ENCODE peak calls at places on chromosomes 11 and 22, in four cellular contexts. I is SK-N-SH, D is WTC11, B is GM12878. J is an unnamed sample.

GRCh38 chr11:61966673-61967176 is 709 bp downstream of the FTH1 start:
- DNase-seq in I (peak), B (no peak), D (no peak), J (peak)

GRCh38 chr11:117020287-117020686 is 77.9 kb downstream of the SIK3 start:
- DNase-seq in D (no peak), I (no peak), B (peak), J (no peak)

GRCh38 chr22:24810043-24810749 is 4.2 kb downstream of the SGSM1 start:
- DNase-seq in D (no peak), I (peak), B (no peak), J (no peak)

GRCh38 chr22:49855491-49855911 is 1.9 kb downstream of the ZBED4 start:
- DNase-seq in D (no peak), I (no peak), B (no peak), J (no peak)

GRCh38 chr11:119671048-119671447 is 58.0 kb downstream of the NECTIN1 start:
- DNase-seq in D (no peak), B (no peak), I (peak), J (no peak)

GRCh38 chr22:20127869-20128618 is 3.6 kb upstream of the ZDHHC8 start:
- DNase-seq in D (no peak), I (no peak), B (no peak), J (no peak)

GRCh38 chr11:96259053-96259837 is 83.8 kb downstream of the MAML2 start:
- DNase-seq in I (no peak), B (no peak), D (no peak), J (no peak)

GRCh38 chr22:45768490-45768889 is 96.9 kb downstream of the ATXN10 start:
- DNase-seq in I (no peak), B (no peak), D (no peak), J (no peak)

GRCh38 chr11:3911908-3912505 is 56.5 kb downstream of the STIM1 start:
- DNase-seq in I (no peak), B (no peak), D (no peak), J (no peak)

GRCh38 chr22:28822930-28823481 is 22.6 kb upstream of the XBP1 start:
- DNase-seq in D (no peak), B (no peak), I (no peak), J (no peak)

GRCh38 chr11:77144196-77144853 is 16.3 kb downstream of the MYO7A start:
- DNase-seq in I (no peak), D (no peak), B (no peak), J (no peak)

GRCh38 chr11:16086229-16086628 is 270.1 kb downstream of the SOX6 start:
- DNase-seq in B (no peak), I (peak), D (peak), J (no peak)

GRCh38 chr11:60357771-60358170 is 20.6 kb upstream of the MS4A7 start:
- DNase-seq in I (no peak), D (no peak), B (no peak), J (no peak)

GRCh38 chr22:46067159-46068111 is 82.9 kb upstream of the PPARA start:
- DNase-seq in B (no peak), I (no peak), D (peak), J (no peak)

GRCh38 chr22:17695986-17696385 is 57.4 kb downstream of the BCL2L13 start:
- DNase-seq in B (no peak), D (no peak), I (no peak), J (no peak)

GRCh38 chr11:132111781-132112380 is 741.5 kb downstream of the NTM start:
- DNase-seq in D (no peak), B (no peak), I (no peak), J (no peak)

GRCh38 chr22:18997306-18997924 is 61.3 kb upstream of the PRODH start:
- DNase-seq in I (no peak), D (no peak), B (no peak), J (no peak)

GRCh38 chr22:18998998-18999397 is 62.9 kb upstream of the PRODH start:
- DNase-seq in B (no peak), D (peak), I (no peak), J (peak)

GRCh38 chr22:18999416-18999815 is 63.3 kb upstream of the PRODH start:
- DNase-seq in B (no peak), I (no peak), D (no peak), J (no peak)

GRCh38 chr22:18996376-18996900 is 60.3 kb upstream of the PRODH start:
- DNase-seq in I (no peak), B (no peak), D (no peak), J (no peak)

GRCh38 chr22:18997925-18998315 is 61.8 kb upstream of the PRODH start:
- DNase-seq in B (no peak), I (no peak), D (no peak), J (peak)
- TF ChIP-seq USF1 in B (no peak), I (no peak), D (no peak), J (no peak)

GRCh38 chr11:43942651-43943356 is 367 bp downstream of the C11orf96 start:
- DNase-seq in D (peak), I (peak), B (no peak), J (peak)
- TF ChIP-seq USF1 in D (no peak), I (no peak), B (no peak), J (no peak)

GRCh38 chr11:124646148-124646547 is 23.5 kb downstream of the TBRG1 start:
- DNase-seq in D (no peak), I (no peak), B (no peak), J (no peak)
- TF ChIP-seq USF1 in D (no peak), I (no peak), B (no peak), J (no peak)

GRCh38 chr22:38448945-38449745 is 5.9 kb downstream of the KCNJ4 start:
- DNase-seq in D (no peak), I (no peak), B (no peak), J (no peak)
- TF ChIP-seq USF1 in D (no peak), I (no peak), B (no peak), J (no peak)

DNA sequence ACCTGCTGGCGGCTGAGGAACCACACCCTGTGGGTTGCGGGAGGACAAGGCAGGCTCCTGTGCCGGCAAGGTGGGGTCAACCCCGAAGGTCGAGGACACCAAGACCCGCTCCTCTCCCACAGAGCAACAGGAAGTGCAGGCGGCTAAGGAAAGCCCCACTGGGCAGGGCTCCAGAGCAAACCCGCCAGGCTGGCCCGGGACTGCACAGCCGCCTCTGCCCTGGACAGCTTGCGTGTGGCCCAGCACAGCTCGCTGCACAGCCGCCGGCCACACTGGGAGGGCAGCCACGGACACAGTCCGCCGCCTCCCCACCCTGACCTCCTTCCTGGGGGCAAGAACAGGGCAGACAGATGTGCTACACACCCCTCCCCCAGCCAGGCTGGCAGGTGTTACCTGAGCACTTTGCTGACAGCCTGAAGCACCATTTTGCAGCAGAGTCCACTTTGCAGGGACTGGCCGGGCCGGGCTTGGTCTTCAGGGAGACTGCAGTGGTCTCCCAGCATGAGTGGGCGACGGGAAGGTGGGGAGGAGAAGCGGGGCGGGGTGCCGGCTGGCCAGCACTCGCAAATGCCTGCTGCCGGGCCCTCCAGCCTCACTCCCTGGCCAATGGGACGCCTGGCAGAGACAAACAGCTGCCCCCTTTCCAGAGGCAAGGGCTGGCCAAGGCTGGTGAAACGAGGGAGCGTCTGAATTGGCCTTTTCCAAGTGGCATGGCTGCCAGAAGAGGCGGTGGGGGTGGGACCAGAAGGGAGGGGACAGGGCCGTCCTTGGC is at the start of gene MOB2:
- DNase-seq in I (no peak), B (no peak), D (peak), J (no peak)
- TF ChIP-seq USF1 in I (no peak), B (no peak), D (no peak), J (no peak)

GRCh38 chr11:64152841-64153691 is 12.8 kb downstream of the MACROD1 start:
- DNase-seq in I (peak), B (no peak), D (peak), J (peak)
- TF ChIP-seq USF1 in I (no peak), B (no peak), D (no peak), J (no peak)

GRCh38 chr11:128735935-128736610 is 42.2 kb downstream of the FLI1 start:
- DNase-seq in D (no peak), B (no peak), I (no peak), J (no peak)

GRCh38 chr11:128733440-128734115 is 39.7 kb downstream of the FLI1 start:
- DNase-seq in I (peak), B (no peak), D (peak), J (no peak)

GRCh38 chr11:128732471-128733277 is 38.8 kb downstream of the FLI1 start:
- DNase-seq in B (peak), I (no peak), D (no peak), J (no peak)

GRCh38 chr11:128737704-128738103 is 43.8 kb downstream of the FLI1 start:
- DNase-seq in B (no peak), D (no peak), I (no peak), J (no peak)

DNA sequence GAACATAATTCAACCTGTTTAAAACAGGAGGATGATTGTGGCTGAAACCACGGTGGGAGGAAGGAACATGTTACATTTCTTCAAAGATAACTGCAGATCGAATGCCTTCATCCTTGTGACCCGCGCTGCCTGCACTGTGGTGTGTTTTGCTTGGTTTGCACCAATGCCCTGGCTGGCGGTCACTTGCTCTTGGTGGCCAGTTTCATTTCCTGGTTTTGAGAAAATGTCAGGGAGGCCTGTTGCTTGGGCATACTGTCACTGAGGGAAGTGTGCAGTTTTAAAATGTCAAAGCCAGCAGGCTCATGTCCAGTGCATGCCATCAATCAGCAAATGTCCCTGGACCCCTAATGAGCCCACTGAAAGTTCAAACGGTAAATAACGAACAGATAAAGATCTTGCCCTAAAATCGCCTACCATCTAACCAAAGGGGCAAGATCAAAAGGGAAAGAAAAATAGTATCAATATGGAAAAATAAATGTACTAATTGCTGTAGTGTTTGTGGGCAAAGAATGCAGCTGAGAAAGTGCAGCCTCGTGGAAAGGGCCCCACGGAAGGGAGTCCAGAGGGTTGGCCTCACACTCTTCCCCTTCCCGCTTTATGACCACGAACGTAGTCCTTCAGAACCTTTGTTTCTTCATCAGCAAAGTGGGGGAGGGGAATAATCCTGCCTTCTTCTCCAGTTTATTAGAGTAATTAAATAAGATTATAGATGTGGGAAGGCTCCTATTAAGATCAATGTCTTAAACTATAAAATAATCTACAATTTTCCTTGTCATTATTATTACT is 40.8 kb downstream of the FLI1 start:
- DNase-seq in I (no peak), B (no peak), D (no peak), J (no peak)
- TF ChIP-seq USF1 in I (no peak), B (no peak), D (no peak), J (no peak)

DNA sequence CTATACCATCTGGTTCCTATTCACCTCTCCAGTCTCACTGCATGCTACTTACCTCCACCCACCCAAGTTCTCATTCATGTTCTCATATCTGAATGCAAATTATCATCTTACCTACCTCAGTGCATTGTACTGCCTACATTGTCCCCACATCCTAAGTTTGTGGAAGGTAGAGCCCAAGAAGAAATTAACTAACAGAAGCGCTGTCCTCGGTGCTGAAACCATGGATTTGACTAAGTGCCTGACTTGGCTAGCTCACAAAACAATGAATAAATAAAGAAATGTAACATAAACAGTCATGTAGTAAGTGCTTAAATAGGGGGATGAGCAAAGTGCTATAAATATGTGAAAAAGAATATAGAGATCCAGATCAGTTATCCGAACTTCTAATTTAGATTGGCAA is 63.2 kb downstream of the GRIA4 start:
- DNase-seq in I (no peak), D (peak), B (no peak), J (peak)
- TF ChIP-seq USF1 in I (no peak), D (no peak), B (no peak), J (no peak)

GRCh38 chr11:72553748-72554147 is 119.4 kb upstream of the CLPB start:
- DNase-seq in I (no peak), D (peak), B (no peak), J (peak)
- TF ChIP-seq USF1 in I (no peak), D (no peak), B (no peak), J (no peak)